ENCODE peak calls at places on chromosome 1, in ten cellular contexts. M, P, G, S, U, O, V, Q, K and Z are unnamed samples. For H3K27me3 and H3K36me3, the result is how much of the 10 kb centered on the place peaks cover.

GRCh38 chr1:170321113-170321512 is 175.4 kb downstream of the NTMT2 start:
- DNase-seq in M (no peak), P (no peak), G (no peak), S (no peak), U (no peak), O (no peak), V (no peak), Q (no peak), K (no peak), Z (no peak)

GRCh38 chr1:109565241-109565640 is 16.8 kb downstream of the GNAI3 start:
- DNase-seq in M (no peak), P (no peak), G (no peak), S (no peak), U (no peak), O (no peak), V (no peak), Q (no peak), K (no peak), Z (no peak)

GRCh38 chr1:217052196-217052595 is 329.0 kb upstream of the ESRRG start:
- DNase-seq in M (no peak), P (no peak), G (no peak), S (no peak), U (no peak), O (peak), V (no peak), Q (no peak), K (no peak), Z (no peak)

GRCh38 chr1:35287807-35288640 is 19.5 kb downstream of the ZMYM4 start:
- DNase-seq in M (no peak), P (no peak), G (peak), S (no peak), U (no peak), O (peak), V (no peak), Q (no peak), K (no peak), Z (no peak)

GRCh38 chr1:33342041-33342723 is 21.3 kb upstream of the A3GALT2 start:
- DNase-seq in M (no peak), P (peak), G (peak), S (no peak), U (peak), O (peak), V (peak), Q (peak), K (no peak), Z (peak)

GRCh38 chr1:39898146-39898545 is 3.6 kb downstream of the MYCL start:
- DNase-seq in M (no peak), P (peak), G (no peak), S (no peak), U (no peak), O (no peak), V (no peak), Q (no peak), K (no peak), Z (no peak)

GRCh38 chr1:222769181-222769580 is 32.2 kb downstream of the FAM177B start:
- DNase-seq in M (peak), P (no peak), G (no peak), S (no peak), U (no peak), O (no peak), V (no peak), Q (peak), K (no peak), Z (peak)

GRCh38 chr1:29812397-29813135 is 576.2 kb downstream of the PTPRU start:
- DNase-seq in M (no peak), P (no peak), G (no peak), S (no peak), U (peak), O (no peak), V (no peak), Q (no peak), K (no peak), Z (no peak)

GRCh38 chr1:202266061-202266765 is 72.6 kb downstream of the LGR6 start:
- DNase-seq in M (no peak), P (no peak), G (no peak), S (no peak), U (peak), O (no peak), V (no peak), Q (no peak), K (no peak), Z (no peak)
- H3K27me3 ChIP-seq in M (half or more), P (under half), G (half or more), S (under half), U (under half), O (under half), V (under half), Q (under half), K (under half), Z (under half)

GRCh38 chr1:165893507-165893906 is 66.1 kb downstream of the UCK2 start:
- DNase-seq in M (no peak), P (no peak), G (peak), S (no peak), U (no peak), O (peak), V (no peak), Q (no peak), K (no peak), Z (no peak)
- H3K36me3 ChIP-seq in M (under half), P (under half), G (under half), S (under half), U (half or more), O (under half), V (under half), Q (under half), K (under half), Z (under half)

DNA sequence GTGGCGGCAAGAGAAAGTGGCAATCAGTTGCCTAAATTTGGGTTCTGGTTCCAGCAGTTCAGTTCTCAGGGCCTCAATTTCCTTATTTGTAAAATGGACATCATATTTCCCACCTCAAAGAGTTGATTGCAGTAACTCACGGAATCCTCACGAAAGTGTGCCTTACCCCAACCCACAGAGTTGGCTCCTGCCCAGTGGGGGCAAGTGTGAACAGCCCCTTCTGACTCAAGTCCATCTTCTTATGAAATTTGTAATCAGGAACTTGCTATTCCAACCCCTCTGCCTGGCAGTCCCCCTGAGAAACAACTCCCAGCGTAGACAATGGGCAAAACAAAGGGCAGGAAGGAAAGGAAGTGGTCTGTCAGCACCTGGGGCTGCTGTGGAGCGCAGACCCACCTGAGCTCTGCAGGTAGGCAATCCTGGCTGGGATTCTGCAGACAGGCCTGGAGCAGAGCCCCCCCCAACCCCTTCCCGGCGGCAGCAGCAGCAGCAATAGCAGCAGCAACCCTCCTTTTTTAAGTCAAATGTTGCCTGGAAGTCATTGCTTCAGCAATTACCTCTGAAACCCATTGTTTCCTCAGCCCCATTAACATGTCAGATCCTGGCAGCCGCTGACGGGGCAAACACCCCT is 223.8 kb upstream of the POU3F1 start:
- DNase-seq in M (no peak), P (no peak), G (no peak), S (no peak), U (no peak), O (peak), V (no peak), Q (no peak), K (no peak), Z (no peak)
- H3K27me3 ChIP-seq in M (under half), P (under half), G (under half), S (under half), U (half or more), O (under half), V (under half), Q (under half), K (under half), Z (under half)

GRCh38 chr1:41838266-41838665 is 80.5 kb downstream of the HIVEP3 start:
- DNase-seq in M (no peak), P (no peak), G (no peak), S (no peak), U (no peak), O (no peak), V (no peak), Q (no peak), K (no peak), Z (no peak)
- H3K36me3 ChIP-seq in M (under half), P (under half), G (under half), S (under half), U (under half), O (under half), V (under half), Q (under half), K (under half), Z (under half)

DNA sequence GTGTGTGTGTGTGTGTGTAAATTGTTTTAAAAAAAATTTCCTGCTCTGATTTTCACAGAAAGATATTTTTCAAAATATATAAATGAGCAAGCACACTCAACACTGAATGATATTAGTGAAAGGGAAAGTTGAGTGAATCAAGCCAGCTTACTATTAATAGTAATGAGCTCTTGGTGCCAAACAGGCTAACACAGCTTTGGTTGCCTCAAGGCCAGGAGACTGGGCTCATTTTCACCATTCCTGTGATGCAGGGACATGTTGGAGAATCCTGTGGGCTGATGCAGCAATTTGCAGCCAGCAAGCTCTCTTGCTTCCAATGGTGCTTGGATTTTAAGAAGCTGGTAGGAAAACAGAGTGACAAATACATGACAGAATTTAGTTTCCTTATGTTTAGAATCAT is 30.2 kb downstream of the PLA2G4A start:
- DNase-seq in M (no peak), P (no peak), G (peak), S (no peak), U (no peak), O (peak), V (no peak), Q (no peak), K (no peak), Z (no peak)
- H3K27me3 ChIP-seq in M (under half), P (under half), G (under half), S (under half), U (under half), O (under half), V (under half), Q (under half), K (under half), Z (under half)

GRCh38 chr1:64841330-64842065 is 96.6 kb downstream of the RAVER2 start:
- DNase-seq in M (no peak), P (no peak), G (peak), S (no peak), U (no peak), O (peak), V (no peak), Q (no peak), K (no peak), Z (no peak)

GRCh38 chr1:64836792-64837191 is 91.9 kb downstream of the RAVER2 start:
- DNase-seq in M (no peak), P (no peak), G (no peak), S (no peak), U (no peak), O (no peak), V (no peak), Q (no peak), K (no peak), Z (no peak)

GRCh38 chr1:64839732-64840405 is 95.0 kb downstream of the RAVER2 start:
- DNase-seq in M (no peak), P (no peak), G (no peak), S (no peak), U (no peak), O (no peak), V (no peak), Q (no peak), K (no peak), Z (no peak)

GRCh38 chr1:64839270-64839669 is 94.4 kb downstream of the RAVER2 start:
- DNase-seq in M (no peak), P (no peak), G (no peak), S (no peak), U (no peak), O (no peak), V (no peak), Q (no peak), K (no peak), Z (no peak)

GRCh38 chr1:64838486-64838885 is 93.6 kb downstream of the RAVER2 start:
- DNase-seq in M (no peak), P (no peak), G (no peak), S (no peak), U (no peak), O (peak), V (no peak), Q (no peak), K (no peak), Z (no peak)
- H3K36me3 ChIP-seq in M (under half), P (under half), G (half or more), S (half or more), U (half or more), O (under half), V (half or more), Q (under half), K (half or more), Z (under half)

GRCh38 chr1:1599919-1600860 is at the start of gene FNDC10:
- DNase-seq in M (no peak), P (no peak), G (peak), S (no peak), U (no peak), O (no peak), V (no peak), Q (no peak), K (no peak), Z (no peak)
- H3K27me3 ChIP-seq in M (under half), P (under half), G (under half), S (under half), U (half or more), O (under half), V (under half), Q (under half), K (under half), Z (under half)

DNA sequence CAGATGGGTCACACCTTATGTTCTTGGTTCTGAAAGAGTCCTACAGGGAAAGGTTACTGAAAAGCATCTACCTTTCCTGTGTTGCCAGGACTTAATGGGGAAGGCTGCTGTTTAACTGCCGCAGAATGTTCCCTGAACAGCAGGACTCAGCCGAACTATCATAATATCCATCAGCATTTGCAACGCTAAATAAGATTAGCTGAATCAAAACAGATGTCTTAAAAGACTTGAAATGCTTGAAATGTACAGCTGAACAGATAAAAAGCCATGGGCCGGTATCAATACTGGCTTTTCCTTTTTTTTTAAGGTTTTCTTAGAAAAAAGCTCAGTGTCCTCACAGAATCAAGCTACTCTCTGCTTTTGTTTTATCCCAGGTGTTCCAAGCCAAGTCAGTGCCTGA is 19.7 kb upstream of the ATP13A2 start:
- DNase-seq in M (no peak), P (no peak), G (no peak), S (no peak), U (no peak), O (no peak), V (no peak), Q (no peak), K (no peak), Z (no peak)
- H3K36me3 ChIP-seq in M (under half), P (under half), G (under half), S (half or more), U (half or more), O (under half), V (under half), Q (under half), K (under half), Z (under half)